ENCODE peak calls at places on chromosomes 5 and 9, in eight cellular contexts. G, O, V, H, Q, T, Z and L are unnamed samples.

GRCh38 chr5:135891804-135892203 is 3.8 kb downstream of the IL9 start:
- DNase-seq in G (no peak), O (no peak), V (no peak), H (no peak), Q (no peak), T (no peak), Z (no peak), L (no peak)

GRCh38 chr5:127995556-127995955 is 88.0 kb upstream of the SLC12A2 start:
- DNase-seq in G (no peak), O (no peak), V (no peak), H (no peak), Q (no peak), T (no peak), Z (no peak), L (no peak)

GRCh38 chr9:131927092-131927491 is 152.6 kb downstream of the MED27 start:
- DNase-seq in G (no peak), O (no peak), V (no peak), H (no peak), Q (no peak), T (no peak), Z (no peak), L (no peak)

GRCh38 chr5:135493406-135494180 is 41.4 kb upstream of the TIFAB start:
- DNase-seq in G (no peak), O (no peak), V (peak), H (no peak), Q (no peak), T (peak), Z (peak), L (no peak)

GRCh38 chr5:59066367-59067163 is 483.7 kb downstream of the RAB3C start:
- DNase-seq in G (no peak), O (no peak), V (no peak), H (no peak), Q (no peak), T (no peak), Z (no peak), L (no peak)

GRCh38 chr9:7879551-7880245 is 80.1 kb upstream of the DMAC1 start:
- DNase-seq in G (no peak), O (no peak), V (no peak), H (no peak), Q (no peak), T (no peak), Z (no peak), L (no peak)

GRCh38 chr9:95140821-95141220 is 176.7 kb downstream of the FANCC start:
- DNase-seq in G (no peak), O (no peak), V (no peak), H (no peak), Q (no peak), T (no peak), Z (no peak), L (no peak)

GRCh38 chr9:107487521-107488399 is 1.8 kb downstream of the KLF4 start:
- DNase-seq in G (no peak), O (peak), V (peak), H (peak), Q (peak), T (peak), Z (peak), L (peak)

GRCh38 chr5:36337592-36337991 is 35.9 kb upstream of the RANBP3L start:
- DNase-seq in G (no peak), O (no peak), V (no peak), H (no peak), Q (no peak), T (no peak), Z (no peak), L (no peak)

GRCh38 chr9:551986-552930 is 289.2 kb upstream of the DMRT1 start:
- DNase-seq in G (no peak), O (no peak), V (no peak), H (no peak), Q (no peak), T (no peak), Z (no peak), L (no peak)

GRCh38 chr9:83992407-83992806 is 11.8 kb downstream of the RMI1 start:
- DNase-seq in G (no peak), O (no peak), V (no peak), H (no peak), Q (no peak), T (no peak), Z (no peak), L (no peak)
- H3K27ac ChIP-seq in G (no peak), O (no peak), V (no peak), H (no peak), Q (no peak), T (no peak), Z (peak), L (no peak)

DNA sequence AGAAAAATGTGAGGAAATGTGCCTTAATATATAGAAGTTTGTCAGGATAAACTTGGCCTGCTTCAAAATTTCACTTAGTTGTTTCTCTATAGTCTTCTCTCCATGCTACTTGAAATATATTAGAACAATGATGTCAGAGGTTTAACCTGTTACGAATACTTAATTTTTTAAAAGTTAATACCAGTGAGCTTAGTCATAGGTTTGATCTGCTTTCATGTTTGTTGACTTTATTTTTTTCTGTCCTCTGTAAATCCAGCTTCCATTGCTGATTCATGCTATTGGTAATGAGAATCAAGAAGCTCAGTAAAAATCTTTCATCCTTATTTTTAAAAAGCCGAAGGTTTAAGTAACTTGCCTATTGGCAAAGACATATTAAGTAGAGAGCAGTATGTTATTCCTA is 27.9 kb downstream of the BDP1 start:
- DNase-seq in G (no peak), O (no peak), V (no peak), H (no peak), Q (no peak), T (no peak), Z (peak), L (no peak)
- H3K4me3 ChIP-seq in G (no peak), O (no peak), V (no peak), H (no peak), Q (no peak), T (no peak), Z (peak), L (no peak)

GRCh38 chr5:159987031-159987674 is 21.8 kb upstream of the TTC1 start:
- DNase-seq in G (peak), O (peak), V (peak), H (peak), Q (peak), T (peak), Z (peak), L (peak)
- H3K27ac ChIP-seq in G (no peak), O (no peak), V (no peak), H (no peak), Q (no peak), T (no peak), Z (peak), L (no peak)

GRCh38 chr5:78591227-78591626 is 57.3 kb downstream of the LHFPL2 start:
- DNase-seq in G (no peak), O (no peak), V (no peak), H (no peak), Q (no peak), T (no peak), Z (peak), L (no peak)

GRCh38 chr5:78593465-78593864 is 55.1 kb downstream of the LHFPL2 start:
- DNase-seq in G (no peak), O (no peak), V (no peak), H (no peak), Q (no peak), T (no peak), Z (no peak), L (no peak)

GRCh38 chr5:78594014-78594413 is 54.6 kb downstream of the LHFPL2 start:
- DNase-seq in G (no peak), O (no peak), V (no peak), H (no peak), Q (no peak), T (no peak), Z (no peak), L (no peak)

GRCh38 chr5:78592735-78593386 is 55.7 kb downstream of the LHFPL2 start:
- DNase-seq in G (no peak), O (no peak), V (no peak), H (no peak), Q (no peak), T (no peak), Z (no peak), L (no peak)

DNA sequence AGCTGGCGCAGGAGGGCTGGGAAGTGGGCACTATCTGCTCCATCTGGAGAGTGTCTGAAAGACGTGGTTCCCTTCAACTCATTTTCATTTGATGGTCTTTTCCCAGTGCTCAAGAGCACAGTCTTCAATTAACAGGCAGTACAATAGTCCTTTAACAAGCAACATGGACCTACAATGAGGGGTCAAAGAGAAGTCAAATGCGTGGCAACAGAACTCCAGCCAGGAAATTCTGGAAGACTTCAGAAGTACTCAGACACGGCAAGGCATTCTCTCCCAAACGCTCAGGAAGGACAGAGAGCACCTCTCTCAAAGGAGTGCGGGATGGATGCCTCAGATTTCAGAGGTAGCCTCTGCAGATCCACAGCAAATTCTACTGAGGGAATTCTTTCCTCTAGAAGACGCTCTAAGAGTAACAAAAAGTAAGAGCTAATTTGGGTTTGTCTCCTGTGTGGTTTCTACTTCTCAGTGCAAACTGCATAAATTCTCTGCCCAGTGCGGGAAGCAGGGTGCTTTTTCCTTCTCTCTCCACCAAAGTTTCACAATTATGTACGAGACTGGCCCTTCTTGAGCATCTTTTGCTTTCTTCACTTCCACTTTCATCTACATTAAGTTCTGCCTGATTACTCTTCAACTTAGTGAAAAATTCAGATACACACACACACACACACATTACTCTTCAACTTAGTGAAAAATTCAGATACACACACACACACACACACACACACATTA is 56.4 kb downstream of the LHFPL2 start:
- DNase-seq in G (no peak), O (no peak), V (no peak), H (no peak), Q (no peak), T (no peak), Z (no peak), L (no peak)
- H3K4me3 ChIP-seq in G (no peak), O (no peak), V (no peak), H (no peak), Q (no peak), T (no peak), Z (no peak), L (no peak)

DNA sequence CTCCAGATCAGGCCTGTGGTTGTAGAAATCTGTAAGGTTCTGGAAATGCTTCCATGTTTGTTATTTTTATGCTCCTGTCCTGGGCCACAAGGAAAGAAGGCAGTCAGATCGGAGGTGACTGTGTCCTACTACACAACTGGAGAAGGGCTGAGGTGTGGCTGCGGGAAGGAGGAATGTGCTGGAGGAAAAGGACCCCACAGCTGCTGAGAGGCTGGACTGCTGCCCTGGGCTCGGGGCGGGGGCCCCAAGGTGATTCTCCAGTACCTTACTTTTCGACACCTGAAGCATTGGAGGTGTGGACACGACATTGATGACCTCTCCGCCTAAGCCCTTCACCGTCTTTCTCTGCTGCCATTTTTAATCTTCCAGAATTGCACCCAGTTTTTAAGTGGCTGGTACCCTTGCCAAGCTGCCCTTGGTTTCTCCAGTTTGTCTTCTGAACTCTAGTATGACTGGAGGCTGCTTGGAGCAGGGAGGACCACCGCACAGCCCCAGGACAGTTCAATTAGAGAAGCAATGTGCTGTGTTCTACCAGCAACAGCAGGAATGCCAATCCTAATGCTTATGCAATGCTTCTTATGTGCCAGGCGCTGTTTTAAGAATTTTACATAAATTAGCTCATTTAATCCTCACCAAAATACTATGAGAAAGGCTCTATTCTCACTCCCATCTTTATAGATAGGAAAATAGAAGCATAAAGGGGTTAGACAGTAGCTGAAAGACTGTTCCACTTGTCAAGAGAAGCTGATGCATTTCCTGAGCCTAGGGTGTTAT is 13.5 kb upstream of the ANKRD33B start:
- DNase-seq in G (no peak), O (no peak), V (no peak), H (no peak), Q (no peak), T (no peak), Z (no peak), L (no peak)
- H3K27ac ChIP-seq in G (no peak), O (no peak), V (no peak), H (no peak), Q (no peak), T (peak), Z (peak), L (no peak)

DNA sequence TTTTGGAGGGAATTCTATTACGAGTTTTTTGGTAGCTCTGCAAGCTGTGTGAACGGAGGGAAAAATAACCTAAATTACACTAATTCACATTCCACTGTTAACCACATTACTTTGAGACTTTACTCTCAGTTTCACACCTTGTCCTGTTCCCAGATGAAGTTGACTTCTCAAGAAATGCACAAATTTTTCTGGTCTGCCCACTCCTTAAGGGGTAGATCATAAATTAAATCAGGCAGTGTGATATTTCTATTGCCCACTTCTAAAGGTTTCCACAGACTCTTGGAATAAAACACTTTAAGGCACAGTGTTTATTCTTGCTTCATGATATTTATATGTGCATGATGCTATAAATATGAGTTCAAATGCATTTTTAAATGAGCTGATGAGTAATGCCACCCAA is 437.5 kb upstream of the MEF2C start:
- DNase-seq in G (no peak), O (no peak), V (no peak), H (no peak), Q (no peak), T (no peak), Z (no peak), L (no peak)
- H3K4me3 ChIP-seq in G (no peak), O (no peak), V (no peak), H (no peak), Q (no peak), T (no peak), Z (no peak), L (no peak)